ENCODE peak calls at places on chromosomes 11 and 22, in seven cellular contexts. Q, H, P, E, G, S and U are unnamed samples. For H3K4me1 and H3K9me3, the result is how much of the 10 kb centered on the place peaks cover.

GRCh38 chr11:2518983-2519340 is 74.2 kb downstream of the KCNQ1 start:
- DNase-seq in Q (peak), H (peak), P (peak), E (peak), G (peak), S (peak), U (peak)

GRCh38 chr11:109425554-109425953 is 3.6 kb downstream of the C11orf87 start:
- DNase-seq in Q (no peak), H (no peak), P (no peak), E (no peak), G (no peak), S (no peak), U (no peak)

GRCh38 chr11:23540101-23540561 is 679.9 kb upstream of the CCDC179 start:
- DNase-seq in Q (no peak), H (no peak), P (no peak), E (no peak), G (no peak), S (no peak), U (no peak)

GRCh38 chr11:74460481-74461154 is 6.7 kb downstream of the KCNE3 start:
- DNase-seq in Q (no peak), H (no peak), P (no peak), E (no peak), G (no peak), S (no peak), U (no peak)

GRCh38 chr11:47104337-47104950 is 72.2 kb downstream of the ARFGAP2 start:
- DNase-seq in Q (no peak), H (no peak), P (no peak), E (no peak), G (no peak), S (no peak), U (no peak)

GRCh38 chr11:27183672-27184457 is 143.2 kb downstream of the BBOX1 start:
- DNase-seq in Q (no peak), H (peak), P (no peak), E (no peak), G (no peak), S (no peak), U (no peak)

GRCh38 chr22:29380032-29380781 is 8.2 kb downstream of the AP1B1 start:
- DNase-seq in Q (no peak), H (no peak), P (no peak), E (no peak), G (no peak), S (no peak), U (no peak)

GRCh38 chr11:70467196-70468085 is 69.1 kb downstream of the CTTN start:
- DNase-seq in Q (no peak), H (peak), P (peak), E (no peak), G (peak), S (peak), U (no peak)

GRCh38 chr11:8068605-8069221 is 12.3 kb upstream of the TUB start:
- DNase-seq in Q (peak), H (no peak), P (peak), E (no peak), G (no peak), S (peak), U (peak)

GRCh38 chr22:45105281-45105700 is 58.4 kb upstream of the NUP50 start:
- DNase-seq in Q (no peak), H (no peak), P (no peak), E (no peak), G (no peak), S (no peak), U (no peak)

GRCh38 chr22:32713737-32714457 is 87.6 kb upstream of the TIMP3 start:
- DNase-seq in Q (no peak), H (no peak), P (no peak), E (no peak), G (no peak), S (no peak), U (no peak)

GRCh38 chr11:106997241-106997640 is 21.0 kb downstream of the GUCY1A2 start:
- DNase-seq in Q (no peak), H (no peak), P (no peak), E (no peak), G (no peak), S (no peak), U (no peak)

GRCh38 chr11:38481391-38481790 is 1883.4 kb upstream of the RAG2 start:
- DNase-seq in Q (no peak), H (no peak), P (no peak), E (no peak), G (no peak), S (peak), U (peak)

GRCh38 chr22:37560682-37561208 is 465 bp downstream of the CDC42EP1 start:
- DNase-seq in Q (no peak), H (no peak), P (peak), E (no peak), G (peak), S (peak), U (peak)

GRCh38 chr11:103326070-103326794 is 217.0 kb downstream of the DYNC2H1 start:
- DNase-seq in Q (peak), H (no peak), P (no peak), E (no peak), G (no peak), S (no peak), U (peak)

GRCh38 chr11:16820324-16821092 is 82.1 kb downstream of the C11orf58 start:
- DNase-seq in Q (peak), H (peak), P (peak), E (peak), G (peak), S (peak), U (peak)

GRCh38 chr22:39917776-39918493 is 17.1 kb downstream of the GRAP2 start:
- DNase-seq in Q (no peak), H (no peak), P (no peak), E (no peak), G (no peak), S (no peak), U (no peak)

GRCh38 chr11:723120-723883 is 17.3 kb downstream of the EPS8L2 start:
- DNase-seq in Q (no peak), H (no peak), P (no peak), E (peak), G (peak), S (no peak), U (no peak)

GRCh38 chr11:721913-722811 is 16.1 kb downstream of the EPS8L2 start:
- DNase-seq in Q (peak), H (no peak), P (no peak), E (peak), G (peak), S (no peak), U (no peak)

GRCh38 chr11:725624-726202 is 19.7 kb downstream of the EPS8L2 start:
- DNase-seq in Q (no peak), H (no peak), P (no peak), E (no peak), G (no peak), S (no peak), U (peak)

GRCh38 chr11:724733-725386 is 18.8 kb downstream of the EPS8L2 start:
- DNase-seq in Q (no peak), H (no peak), P (no peak), E (no peak), G (no peak), S (no peak), U (peak)

DNA sequence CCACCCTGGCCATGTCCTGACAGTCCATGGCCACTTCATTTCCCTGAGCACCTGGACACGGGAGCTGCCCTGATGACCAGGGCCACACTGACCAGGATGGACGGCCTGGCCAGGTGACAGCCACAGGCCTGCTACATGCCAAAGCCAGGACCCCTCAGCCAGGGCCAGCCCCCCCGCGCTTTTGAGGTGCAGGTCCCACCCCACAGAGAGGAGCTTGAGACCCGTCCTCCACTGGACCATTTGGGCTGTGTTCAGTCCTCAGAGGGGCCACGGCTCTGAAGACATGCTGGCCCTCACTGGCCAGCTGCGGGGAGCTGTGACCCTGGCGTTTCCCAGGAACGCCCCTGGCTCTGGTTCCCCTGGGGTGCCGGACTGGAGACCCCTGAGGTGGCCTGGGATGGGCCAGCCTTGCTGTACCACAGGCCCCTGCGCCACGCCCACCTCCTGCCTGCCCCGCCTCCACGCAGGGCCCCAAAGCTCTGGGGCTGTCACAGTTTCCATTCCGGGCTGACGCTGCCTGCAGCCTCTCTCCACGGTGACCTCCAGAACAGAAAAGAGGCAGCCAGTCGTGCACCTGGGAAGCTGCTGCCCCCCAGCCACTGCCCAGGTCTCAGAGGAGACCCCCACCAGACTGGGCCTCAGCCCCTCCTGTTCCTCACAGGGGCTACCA is 18.2 kb downstream of the EPS8L2 start:
- DNase-seq in Q (no peak), H (no peak), P (no peak), E (no peak), G (no peak), S (no peak), U (peak)
- H3K4me1 ChIP-seq in Q (half or more), H (under half), P (under half), E (under half), G (under half), S (half or more), U (under half)

DNA sequence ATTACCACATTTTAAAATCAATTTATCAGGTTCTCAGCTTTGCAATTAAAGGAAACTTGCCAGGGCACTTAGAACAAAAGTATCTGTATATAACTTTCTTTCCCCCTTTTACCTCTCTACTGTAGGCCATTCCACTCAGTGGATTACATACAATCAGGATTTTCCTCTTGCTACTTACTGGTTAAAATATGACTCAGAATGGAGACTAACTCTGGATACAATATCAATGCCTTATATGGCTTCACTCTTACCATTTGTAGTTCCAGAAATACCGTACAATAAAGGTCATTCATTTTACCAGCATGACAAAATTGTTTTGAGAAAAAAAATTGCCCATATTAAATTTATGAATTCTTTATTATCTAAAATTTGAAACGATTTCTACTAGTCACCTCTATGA is 706.8 kb downstream of the KCNA4 start:
- DNase-seq in Q (no peak), H (no peak), P (no peak), E (no peak), G (no peak), S (no peak), U (no peak)
- TF ChIP-seq CTCF in Q (no peak), H (no peak), P (no peak), E (no peak), G (no peak), S (no peak), U (no peak)

DNA sequence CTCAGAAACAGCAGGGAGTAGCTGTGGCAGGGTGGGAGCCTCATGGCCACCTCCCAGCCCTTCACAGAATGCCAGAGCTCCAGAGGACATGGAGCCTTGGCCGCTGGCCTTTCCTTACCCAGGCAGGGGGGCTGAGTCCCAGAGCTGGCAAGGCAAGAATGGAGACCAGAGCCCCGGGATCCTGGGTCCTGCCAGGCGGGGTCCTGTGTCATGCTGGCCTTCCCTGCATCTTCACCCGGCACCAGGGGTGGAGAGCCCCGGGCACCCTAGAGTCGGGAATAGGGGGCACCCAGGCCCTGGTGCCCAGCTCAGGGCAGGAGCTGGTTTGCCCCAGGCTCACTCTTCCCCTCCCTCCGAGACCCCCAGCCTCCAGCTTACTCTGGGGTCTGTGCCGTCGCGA is 519.9 kb downstream of the TBC1D22A start:
- DNase-seq in Q (no peak), H (no peak), P (no peak), E (no peak), G (no peak), S (no peak), U (peak)
- H3K9me3 ChIP-seq in Q (under half), H (under half), P (under half), E (under half), G (under half), S (under half), U (under half)

GRCh38 chr11:6608011-6608410 is 4.0 kb downstream of the TAF10 start:
- DNase-seq in Q (no peak), H (no peak), P (no peak), E (no peak), G (no peak), S (no peak), U (peak)
- H3K4me1 ChIP-seq in Q (half or more), H (half or more), P (half or more), E (half or more), G (half or more), S (half or more), U (under half)